ENCODE peak calls at places on chromosomes 6 and 20, in five cellular contexts. O, G, H, X and A are unnamed samples.
A peak's percentile ranks its signal among the peaks of the same experiment; 100 is the strongest.

GRCh38 chr6:129030231-129030630 is 147.3 kb downstream of the LAMA2 start:
- DNase-seq in O (no peak), G (no peak), H (no peak), X (no peak), A (no peak)

GRCh38 chr6:156175971-156176421 is 601.2 kb upstream of the ARID1B start:
- DNase-seq in O (peak; percentile 2), G (no peak), H (peak; percentile 73), X (peak; percentile 8), A (no peak)

GRCh38 chr6:43698584-43699349 is 11.2 kb upstream of the MRPS18A start:
- DNase-seq in O (no peak), G (no peak), H (no peak), X (no peak), A (peak; percentile 64)

GRCh38 chr6:35481215-35481614 is 13.0 kb downstream of the RPL10A start:
- DNase-seq in O (no peak), G (no peak), H (no peak), X (no peak), A (no peak)

GRCh38 chr6:90026216-90026615 is 131.9 kb downstream of the GJA10 start:
- DNase-seq in O (no peak), G (no peak), H (no peak), X (no peak), A (no peak)

GRCh38 chr6:32700391-32701040 is 34.1 kb upstream of the HLA-DQB1 start:
- DNase-seq in O (peak; percentile 19), G (peak; percentile 52), H (peak; percentile 34), X (peak; percentile 56), A (peak; percentile 59)

GRCh38 chr6:6597682-6598081 is 9.2 kb downstream of the LY86 start:
- DNase-seq in O (no peak), G (no peak), H (no peak), X (no peak), A (no peak)

GRCh38 chr6:61168878-61169277 is 1117.1 kb downstream of the KHDRBS2 start:
- DNase-seq in O (no peak), G (no peak), H (no peak), X (no peak), A (no peak)

GRCh38 chr20:17619351-17620093 is 49.6 kb downstream of the DSTN start:
- DNase-seq in O (no peak), G (no peak), H (no peak), X (no peak), A (no peak)

GRCh38 chr20:45487231-45487635 is 17.7 kb downstream of the WFDC2 start:
- DNase-seq in O (peak; percentile 20), G (peak; percentile 52), H (no peak), X (no peak), A (no peak)

GRCh38 chr20:10178727-10179313 is 39.8 kb upstream of the SNAP25 start:
- DNase-seq in O (no peak), G (no peak), H (no peak), X (no peak), A (peak; percentile 55)

GRCh38 chr20:43916875-43917371 is 2.3 kb downstream of the TOX2 start:
- DNase-seq in O (no peak), G (no peak), H (no peak), X (no peak), A (peak; percentile 45)

GRCh38 chr20:53657732-53658131 is 64.1 kb upstream of the ZNF217 start:
- DNase-seq in O (no peak), G (no peak), H (no peak), X (no peak), A (no peak)

GRCh38 chr6:11770546-11771466 is 7.8 kb downstream of the ADTRP start:
- DNase-seq in O (peak; percentile 76), G (peak; percentile 44), H (no peak), X (no peak), A (peak; percentile 100)

GRCh38 chr6:82017316-82017715 is 230.2 kb downstream of the IBTK start:
- DNase-seq in O (peak; percentile 8), G (no peak), H (no peak), X (peak; percentile 79), A (peak; percentile 75)

GRCh38 chr20:43926691-43927090 is 12.0 kb downstream of the TOX2 start:
- DNase-seq in O (no peak), G (no peak), H (no peak), X (no peak), A (no peak)

GRCh38 chr6:116363759-116364158 is 7.0 kb upstream of the DSE start:
- DNase-seq in O (no peak), G (no peak), H (no peak), X (no peak), A (peak; percentile 38)

GRCh38 chr6:143223895-143224294 is 163.2 kb downstream of the AIG1 start:
- DNase-seq in O (no peak), G (no peak), H (no peak), X (peak; percentile 81), A (no peak)

GRCh38 chr20:58555078-58555765 is 40.0 kb upstream of the APCDD1L start:
- DNase-seq in O (peak; percentile 21), G (no peak), H (no peak), X (no peak), A (peak; percentile 89)

GRCh38 chr6:157753291-157753690 is 69.8 kb upstream of the SNX9 start:
- DNase-seq in O (no peak), G (no peak), H (no peak), X (no peak), A (no peak)

GRCh38 chr6:2986722-2987196 is 12.9 kb upstream of the NQO2 start:
- DNase-seq in O (no peak), G (no peak), H (no peak), X (no peak), A (peak; percentile 92)

GRCh38 chr6:14818422-14818884 is 427.4 kb upstream of the JARID2 start:
- DNase-seq in O (no peak), G (no peak), H (no peak), X (no peak), A (no peak)

GRCh38 chr6:81228912-81229540 is 523.5 kb downstream of the TENT5A start:
- DNase-seq in O (no peak), G (no peak), H (no peak), X (no peak), A (peak; percentile 36)

GRCh38 chr6:169213814-169214520 is 39.7 kb downstream of the THBS2 start:
- DNase-seq in O (no peak), G (no peak), H (no peak), X (no peak), A (no peak)

GRCh38 chr20:24781061-24781980 is 167.7 kb upstream of the CST7 start:
- DNase-seq in O (peak; percentile 40), G (peak; percentile 18), H (no peak), X (peak; percentile 39), A (peak; percentile 36)

GRCh38 chr20:57476641-57477461 is 48.1 kb downstream of the CTCFL start:
- DNase-seq in O (no peak), G (no peak), H (no peak), X (no peak), A (no peak)

GRCh38 chr20:24303393-24303792 is 166.0 kb upstream of the SYNDIG1 start:
- DNase-seq in O (no peak), G (no peak), H (no peak), X (no peak), A (no peak)

GRCh38 chr20:10562929-10563328 is 110.9 kb downstream of the JAG1 start:
- DNase-seq in O (no peak), G (no peak), H (no peak), X (no peak), A (no peak)

GRCh38 chr6:45637611-45638257 is 260.0 kb upstream of the SUPT3H start:
- DNase-seq in O (no peak), G (no peak), H (no peak), X (no peak), A (no peak)

GRCh38 chr6:168640181-168640580 is 199.2 kb downstream of the SMOC2 start:
- DNase-seq in O (no peak), G (no peak), H (no peak), X (no peak), A (no peak)

GRCh38 chr6:131914234-131914633 is 36.9 kb downstream of the CCN2 start:
- DNase-seq in O (no peak), G (no peak), H (no peak), X (no peak), A (peak; percentile 86)

GRCh38 chr6:30598912-30599624 is 18.0 kb downstream of the PPP1R10 start:
- DNase-seq in O (no peak), G (no peak), H (no peak), X (no peak), A (no peak)

GRCh38 chr6:88813045-88813444 is 150.4 kb downstream of the RNGTT start:
- DNase-seq in O (no peak), G (no peak), H (no peak), X (no peak), A (no peak)

GRCh38 chr6:170146640-170147039 is 144.2 kb downstream of the DLL1 start:
- DNase-seq in O (no peak), G (no peak), H (no peak), X (no peak), A (no peak)

DNA sequence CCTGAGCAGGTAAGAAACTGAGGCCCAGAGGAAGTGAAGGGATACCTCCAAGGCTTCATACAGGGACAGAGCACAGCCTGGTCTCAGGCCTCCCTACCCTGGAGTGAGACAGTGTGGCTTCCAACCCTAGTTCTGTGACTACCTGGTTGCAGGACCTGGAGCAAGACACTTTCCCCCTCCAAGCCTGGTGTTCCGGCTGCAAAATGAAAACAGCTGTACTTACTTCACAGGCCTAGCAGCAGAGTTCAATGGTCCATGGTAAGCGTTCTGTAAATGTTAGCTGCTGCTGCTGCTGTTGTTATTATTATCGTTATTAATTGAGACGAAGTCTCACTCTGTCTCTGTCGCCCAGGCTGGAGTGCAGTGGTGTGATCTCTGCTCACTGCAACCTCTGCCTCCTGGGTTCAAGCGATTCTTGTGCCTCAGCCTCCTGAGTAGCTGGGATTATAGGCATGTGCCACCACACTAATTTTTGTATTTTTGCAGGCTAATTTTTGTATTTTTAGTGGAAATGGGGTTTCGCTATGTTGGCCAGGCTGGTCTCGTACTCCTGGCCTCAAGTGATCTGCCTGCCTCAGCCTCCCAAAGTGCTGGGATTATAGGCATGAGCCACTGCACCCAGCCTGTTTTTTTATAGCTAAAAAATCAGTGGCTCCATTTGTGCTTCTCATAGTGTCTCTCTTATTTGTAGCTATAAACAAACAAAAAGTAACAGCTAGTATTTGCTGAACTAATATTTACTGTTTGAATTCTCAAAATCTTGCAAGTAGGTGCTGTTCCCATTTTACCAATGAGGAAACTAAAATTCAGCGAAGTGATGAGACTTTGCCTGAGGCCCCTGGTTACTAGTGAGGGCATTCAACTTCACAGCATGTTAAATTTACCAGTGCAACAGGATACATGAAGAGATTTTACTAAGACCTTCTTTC is 41.9 kb downstream of the COX4I2 start:
- DNase-seq in O (no peak), G (no peak), H (no peak), X (peak; percentile 53), A (no peak)
- H3K4me1 ChIP-seq in O (peaks cover 100% of the 10 kb centered on the region), G (peaks cover 68% of the 10 kb centered on the region), H (peaks cover 3% of the 10 kb centered on the region), X (peaks cover 96% of the 10 kb centered on the region), A (peaks cover 36% of the 10 kb centered on the region)

GRCh38 chr20:62875419-62876355 is 14.1 kb upstream of the TCFL5 start:
- DNase-seq in O (peak; percentile 94), G (peak; percentile 85), H (no peak), X (peak; percentile 92), A (peak; percentile 83)
- TF ChIP-seq MAFK in O (no peak), G (no peak), H (no peak), X (no peak), A (no peak)

GRCh38 chr6:106807946-106808611 is 166.4 kb downstream of the CD24 start:
- DNase-seq in O (no peak), G (no peak), H (no peak), X (peak; percentile 30), A (no peak)
- H3K9me3 ChIP-seq in O (peaks cover 8% of the 10 kb centered on the region), G (no peaks in the 10 kb centered on the region), H (peaks cover 55% of the 10 kb centered on the region), X (peaks cover 22% of the 10 kb centered on the region), A (peaks cover 7% of the 10 kb centered on the region)

DNA sequence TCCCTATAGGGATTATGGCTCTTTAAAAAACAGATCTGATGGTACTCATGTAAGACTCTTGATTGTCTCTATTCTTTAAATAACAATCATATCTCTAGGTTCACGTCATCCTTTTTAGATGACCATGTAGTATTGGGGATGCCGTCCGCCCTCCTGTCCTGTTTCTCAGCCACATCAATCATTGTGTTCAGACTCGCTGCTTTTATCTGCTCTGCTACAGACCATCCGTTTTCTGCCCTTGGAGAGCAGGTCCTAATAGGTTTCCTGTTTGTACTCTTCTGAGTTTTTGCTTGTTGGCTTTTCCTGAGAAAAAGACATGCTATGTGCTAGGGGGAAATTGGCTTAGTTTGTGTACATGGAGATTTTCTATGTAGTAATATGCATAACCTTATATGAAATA is 76.8 kb downstream of the SASH1 start:
- DNase-seq in O (no peak), G (no peak), H (no peak), X (no peak), A (no peak)
- H3K4me1 ChIP-seq in O (peaks cover 11% of the 10 kb centered on the region), G (no peaks in the 10 kb centered on the region), H (no peaks in the 10 kb centered on the region), X (no peaks in the 10 kb centered on the region), A (peaks cover 5% of the 10 kb centered on the region)